ENCODE peak calls at places on chromosomes 3 and 15, in eight cellular contexts. Q is SJSA1, J is mammary epithelial cell, S is pancreas, L is A549, H is left ventricle myocardium inferior, P is upper lobe of right lung, F is neural progenitor cell. K is an unnamed sample. For H3K9me3 and H3K4me1, the result is how much of the 10 kb centered on the place peaks cover.

GRCh38 chr3:43894176-43895049 is 203.7 kb downstream of the ABHD5 start:
- DNase-seq in Q (peak), J (peak), S (no peak), L (peak), H (peak), P (peak), F (peak), K (no peak)

GRCh38 chr3:49469037-49469875 is 811 bp upstream of the DAG1 start:
- DNase-seq in Q (peak), J (peak), S (peak), L (peak), H (peak), P (peak), F (peak), K (no peak)

GRCh38 chr3:78974181-78974770 is 793.5 kb downstream of the ROBO1 start:
- DNase-seq in Q (no peak), J (no peak), S (no peak), L (no peak), H (no peak), P (no peak), F (no peak), K (no peak)

GRCh38 chr3:73556520-73557371 is 68.0 kb downstream of the PDZRN3 start:
- DNase-seq in Q (no peak), J (no peak), S (no peak), L (no peak), H (peak), P (no peak), F (no peak), K (no peak)

GRCh38 chr15:41805711-41806110 is 22.2 kb upstream of the JMJD7 start:
- DNase-seq in Q (no peak), J (no peak), S (no peak), L (no peak), H (no peak), P (no peak), F (no peak), K (no peak)

GRCh38 chr15:37995461-37996347 is 61.3 kb downstream of the TMCO5A start:
- DNase-seq in Q (no peak), J (peak), S (no peak), L (no peak), H (no peak), P (no peak), F (peak), K (no peak)

GRCh38 chr3:36707623-36708409 is 56.5 kb downstream of the DCLK3 start:
- DNase-seq in Q (no peak), J (peak), S (no peak), L (peak), H (no peak), P (no peak), F (no peak), K (no peak)

GRCh38 chr15:63405159-63405558 is 23.5 kb upstream of the CA12 start:
- DNase-seq in Q (no peak), J (no peak), S (no peak), L (no peak), H (no peak), P (no peak), F (no peak), K (no peak)

GRCh38 chr15:58138106-58138505 is at the start of gene AQP9:
- DNase-seq in Q (no peak), J (peak), S (no peak), L (no peak), H (no peak), P (no peak), F (no peak), K (no peak)

GRCh38 chr15:35874260-35874905 is 328.4 kb upstream of the DPH6 start:
- DNase-seq in Q (no peak), J (peak), S (no peak), L (peak), H (no peak), P (no peak), F (no peak), K (no peak)
- H3K27ac ChIP-seq in Q (no peak), J (peak), S (no peak), L (peak), H (no peak), P (no peak), F (no peak), K (no peak)

GRCh38 chr3:42300013-42300412 is 34.0 kb upstream of the CCK start:
- DNase-seq in Q (no peak), J (peak), S (no peak), L (no peak), H (no peak), P (no peak), F (peak), K (no peak)

GRCh38 chr3:42302924-42303634 is 37.1 kb upstream of the CCK start:
- DNase-seq in Q (no peak), J (no peak), S (no peak), L (no peak), H (no peak), P (no peak), F (no peak), K (no peak)

GRCh38 chr3:42301446-42302175 is 35.6 kb upstream of the CCK start:
- DNase-seq in Q (no peak), J (no peak), S (no peak), L (no peak), H (no peak), P (no peak), F (no peak), K (no peak)

GRCh38 chr3:42300778-42301177 is 34.8 kb upstream of the CCK start:
- DNase-seq in Q (no peak), J (no peak), S (no peak), L (no peak), H (no peak), P (no peak), F (no peak), K (no peak)

DNA sequence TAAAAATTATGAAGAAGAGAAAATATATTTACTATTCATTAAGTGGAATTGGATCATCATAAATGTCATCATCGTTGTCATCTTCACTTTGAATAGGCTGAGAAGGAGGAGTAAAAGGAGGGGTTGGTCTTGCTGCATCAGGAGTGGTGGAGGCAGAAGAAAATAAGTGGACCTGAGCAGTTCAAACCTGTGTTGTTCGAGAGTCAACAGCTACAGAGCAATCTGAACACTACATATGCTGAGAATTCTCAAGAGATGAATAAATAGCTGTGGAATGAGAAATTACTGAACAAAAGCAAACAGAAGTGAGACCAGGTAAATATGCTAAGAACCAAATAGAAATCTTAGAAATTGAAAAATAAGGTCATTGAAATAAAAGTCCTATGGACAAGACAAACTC is 32.3 kb upstream of the CCK start:
- DNase-seq in Q (no peak), J (no peak), S (no peak), L (no peak), H (no peak), P (no peak), F (no peak), K (no peak)
- H3K9me3 ChIP-seq in Q (under half), J (under half), S (under half), L (under half), H (under half), P (under half), F (under half), K (under half)

GRCh38 chr3:152283492-152284381 is 15.0 kb downstream of the MBNL1 start:
- DNase-seq in Q (no peak), J (no peak), S (no peak), L (no peak), H (no peak), P (no peak), F (no peak), K (no peak)
- H3K4me1 ChIP-seq in Q (under half), J (under half), S (under half), L (half or more), H (half or more), P (half or more), F (under half), K (half or more)

DNA sequence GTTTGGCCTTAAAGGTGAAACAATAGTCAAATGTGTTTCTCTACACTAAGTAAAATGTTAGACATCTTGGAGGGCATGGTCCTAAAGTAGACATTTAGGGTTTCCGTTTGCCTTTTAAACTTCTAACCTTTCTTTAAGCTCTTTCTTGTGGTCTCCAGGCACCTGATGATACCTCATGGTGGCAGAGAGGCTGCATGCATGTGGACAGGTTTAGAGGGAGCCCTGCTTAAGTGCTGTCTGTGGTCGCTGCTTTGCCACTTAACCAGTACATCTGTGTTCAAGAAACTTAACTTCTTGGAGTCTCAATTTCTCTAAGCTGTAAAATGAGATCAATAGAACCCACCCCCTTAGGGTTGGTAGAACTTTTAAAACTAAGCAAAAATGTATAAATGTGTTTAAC is 6.2 kb downstream of the MITF start:
- DNase-seq in Q (no peak), J (no peak), S (no peak), L (no peak), H (no peak), P (no peak), F (no peak), K (no peak)
- H3K27ac ChIP-seq in Q (no peak), J (no peak), S (no peak), L (no peak), H (peak), P (peak), F (no peak), K (no peak)

GRCh38 chr15:20386198-20386597 is 155.4 kb downstream of the GOLGA6L6 start:
- DNase-seq in Q (no peak), J (no peak), S (no peak), L (no peak), H (no peak), P (no peak), F (no peak), K (no peak)
- H3K9me3 ChIP-seq in Q (under half), J (under half), S (under half), L (under half), H (under half), P (under half), F (half or more), K (under half)

DNA sequence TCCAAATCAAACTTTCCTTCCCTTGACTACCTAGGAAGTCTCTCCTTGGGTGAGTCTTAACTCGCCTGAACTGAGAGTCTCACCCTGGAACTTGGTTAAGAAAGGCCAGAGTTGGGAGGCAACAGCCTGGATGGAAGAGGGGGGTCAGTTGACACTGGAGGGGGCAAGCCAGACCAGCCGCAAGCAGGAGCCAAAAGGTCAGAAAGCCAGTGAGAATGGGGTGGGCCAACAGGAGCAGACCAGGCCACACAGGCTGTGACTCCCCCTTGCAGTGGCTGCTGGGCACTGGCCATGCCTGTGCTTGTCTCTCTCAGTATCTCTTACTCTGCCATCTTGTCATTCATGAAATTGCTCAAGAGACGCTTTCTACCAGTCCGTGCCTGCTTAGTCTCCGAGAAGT is 32.9 kb downstream of the CRTC3 start:
- DNase-seq in Q (no peak), J (no peak), S (no peak), L (no peak), H (no peak), P (no peak), F (no peak), K (no peak)
- H3K4me1 ChIP-seq in Q (under half), J (under half), S (under half), L (under half), H (half or more), P (half or more), F (under half), K (half or more)

GRCh38 chr15:86634146-86634545 is 554.5 kb downstream of the AGBL1 start:
- DNase-seq in Q (no peak), J (no peak), S (no peak), L (no peak), H (no peak), P (no peak), F (no peak), K (no peak)

GRCh38 chr15:86634992-86635608 is 555.4 kb downstream of the AGBL1 start:
- DNase-seq in Q (no peak), J (no peak), S (no peak), L (no peak), H (no peak), P (no peak), F (no peak), K (no peak)

GRCh38 chr15:86629409-86629808 is 549.7 kb downstream of the AGBL1 start:
- DNase-seq in Q (no peak), J (peak), S (no peak), L (peak), H (no peak), P (no peak), F (no peak), K (no peak)

GRCh38 chr15:86630946-86631345 is 551.3 kb downstream of the AGBL1 start:
- DNase-seq in Q (no peak), J (no peak), S (no peak), L (no peak), H (no peak), P (no peak), F (no peak), K (no peak)

DNA sequence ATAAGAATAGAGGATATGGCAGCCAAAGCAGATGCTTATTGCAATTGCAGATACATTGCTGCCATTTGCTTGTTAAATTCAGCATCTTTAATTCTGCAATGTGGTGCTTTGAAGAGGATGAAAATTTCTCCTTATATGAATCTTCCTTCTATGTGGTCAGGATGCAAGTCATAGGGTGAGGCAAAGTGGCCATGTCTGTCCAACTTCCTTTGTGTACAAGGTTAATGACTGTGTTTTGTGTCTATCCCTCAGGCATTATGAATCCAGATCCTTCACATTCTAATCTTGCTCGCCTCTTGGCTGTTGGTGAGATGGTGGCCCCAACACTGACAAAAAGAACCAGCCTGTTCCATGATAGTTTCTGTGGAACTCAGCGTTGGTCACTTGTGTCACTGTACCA is 550.3 kb downstream of the AGBL1 start:
- DNase-seq in Q (no peak), J (no peak), S (no peak), L (no peak), H (no peak), P (no peak), F (no peak), K (no peak)
- H3K27ac ChIP-seq in Q (no peak), J (no peak), S (no peak), L (no peak), H (no peak), P (no peak), F (no peak), K (no peak)

GRCh38 chr3:72078661-72079368 is 293.9 kb upstream of the PROK2 start:
- DNase-seq in Q (no peak), J (no peak), S (no peak), L (no peak), H (no peak), P (no peak), F (no peak), K (no peak)
- H3K9me3 ChIP-seq in Q (under half), J (under half), S (under half), L (under half), H (under half), P (under half), F (under half), K (under half)

DNA sequence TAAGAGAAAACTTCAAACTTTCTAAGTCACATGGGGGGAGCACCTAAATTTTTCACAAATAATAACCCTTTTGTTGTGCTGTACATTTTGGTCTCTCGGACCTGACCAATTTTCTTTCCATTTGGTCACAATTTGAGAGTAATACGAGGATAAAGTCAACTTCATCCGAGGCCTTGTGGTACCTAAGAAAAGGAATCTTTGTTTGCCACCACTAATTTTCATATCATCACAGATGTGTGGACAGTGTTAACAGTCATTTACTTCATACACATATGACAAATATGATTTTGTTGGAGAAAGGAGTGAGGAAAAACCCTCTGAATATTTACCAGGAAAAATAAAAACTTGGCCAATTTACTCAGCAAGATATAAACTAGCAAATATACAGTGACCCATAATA is 40.8 kb downstream of the VGLL4 start:
- DNase-seq in Q (no peak), J (no peak), S (no peak), L (no peak), H (no peak), P (no peak), F (no peak), K (no peak)
- H3K4me1 ChIP-seq in Q (half or more), J (under half), S (under half), L (under half), H (half or more), P (under half), F (half or more), K (under half)

DNA sequence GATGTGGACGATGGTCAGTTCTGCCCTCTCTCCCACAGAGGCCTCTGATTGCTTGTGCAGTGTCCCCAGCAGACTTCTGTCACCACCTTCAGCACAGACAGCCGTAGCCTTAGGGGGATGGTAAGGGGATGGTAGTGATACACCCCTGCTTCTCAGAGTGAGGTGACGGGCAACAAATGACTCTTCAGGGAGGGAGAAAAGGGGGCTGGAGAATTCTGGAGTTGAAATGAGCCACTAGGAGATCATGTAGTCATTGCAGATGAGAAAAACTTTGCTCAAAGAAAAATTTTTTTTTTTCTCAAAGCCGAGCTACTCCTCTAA is 29.6 kb upstream of the TIMP4 start:
- DNase-seq in Q (no peak), J (no peak), S (no peak), L (no peak), H (no peak), P (no peak), F (no peak), K (no peak)
- H3K27ac ChIP-seq in Q (peak), J (no peak), S (no peak), L (peak), H (peak), P (peak), F (no peak), K (no peak)